ENCODE peak calls at places on chromosomes 5 and 9, in ten cellular contexts. U is GM13976, L is WTC11, X is GOT3, T is ACHN, E is H7, K is left ventricle myocardium inferior, O is mesenteric fat pad, V is erythroblast, G is uterus. C is an unnamed sample.

GRCh38 chr9:127066775-127067111 is 55.7 kb downstream of the ANGPTL2 start:
- DNase-seq in U (no peak), L (no peak), X (no peak), T (no peak), E (no peak), K (no peak), O (no peak), V (no peak), G (no peak), C (no peak)

GRCh38 chr9:132998861-132999635 is 20.6 kb downstream of the GFI1B start:
- DNase-seq in U (peak; percentile 17), L (no peak), X (no peak), T (no peak), E (peak; percentile 54), K (no peak), O (no peak), V (peak; percentile 96), G (no peak), C (no peak)

GRCh38 chr5:79521156-79521555 is 7.2 kb upstream of the HOMER1 start:
- DNase-seq in U (no peak), L (no peak), X (no peak), T (no peak), E (no peak), K (no peak), O (no peak), V (no peak), G (no peak), C (no peak)

GRCh38 chr5:91499943-91500531 is 116.9 kb upstream of the ARRDC3 start:
- DNase-seq in U (peak; percentile 21), L (no peak), X (no peak), T (peak; percentile 60), E (peak; percentile 32), K (no peak), O (no peak), V (peak; percentile 55), G (no peak), C (no peak)

GRCh38 chr9:85151247-85151646 is 481.7 kb downstream of the NTRK2 start:
- DNase-seq in U (no peak), L (no peak), X (no peak), T (no peak), E (no peak), K (no peak), O (no peak), V (no peak), G (no peak), C (no peak)

GRCh38 chr5:14735944-14736343 is 71.4 kb downstream of the OTULIN start:
- DNase-seq in U (no peak), L (no peak), X (no peak), T (no peak), E (no peak), K (peak; percentile 43), O (no peak), V (no peak), G (no peak), C (no peak)

GRCh38 chr9:111965566-111966019 is 69.0 kb downstream of the UGCG start:
- DNase-seq in U (peak; percentile 62), L (no peak), X (no peak), T (peak; percentile 98), E (no peak), K (no peak), O (no peak), V (no peak), G (no peak), C (no peak)

GRCh38 chr5:10343486-10343885 is 10.0 kb upstream of the MARCHF6 start:
- DNase-seq in U (no peak), L (no peak), X (no peak), T (no peak), E (no peak), K (no peak), O (no peak), V (no peak), G (no peak), C (no peak)

GRCh38 chr9:78557540-78557939 is 260.6 kb downstream of the PSAT1 start:
- DNase-seq in U (no peak), L (no peak), X (no peak), T (no peak), E (no peak), K (no peak), O (no peak), V (no peak), G (no peak), C (no peak)